ENCODE peak calls at places on chromosomes 6 and 20, in nine cellular contexts. Q is fibroblast of the aortic adventitia; S is DND-41; K is T-helper 17 cell; R is HuH-7; G is stimulated activated CD8-positive, alpha-beta memory T cell treated with anti-CD3 and anti-CD28 coated beads, Interleukin-2, amount 100 ng/mL, for 48 hours; W is HepG2; J is right atrium auricular region; V is central memory CD4-positive, alpha-beta T cell. C is an unnamed sample.

GRCh38 chr20:58622671-58623578 is 28.2 kb upstream of the STX16 start:
- DNase-seq in Q (no peak), S (no peak), W (no peak), R (no peak), G (no peak), J (no peak), K (no peak), V (no peak), C (no peak)

GRCh38 chr6:145929037-145929633 is 35.0 kb downstream of the SHPRH start:
- DNase-seq in S (no peak), K (no peak), G (no peak), R (no peak), W (peak), Q (peak), V (peak), J (no peak), C (no peak)

GRCh38 chr20:61802721-61803311 is 262.9 kb downstream of the TAF4 start:
- DNase-seq in V (no peak), K (no peak), Q (no peak), G (no peak), R (no peak), W (no peak), J (no peak), S (no peak), C (no peak)

GRCh38 chr6:17831135-17831534 is 124.4 kb upstream of the NUP153 start:
- DNase-seq in G (no peak), Q (peak), R (no peak), V (no peak), W (no peak), K (no peak), S (no peak), J (no peak), C (no peak)

GRCh38 chr6:107807186-107807585 is 16.9 kb downstream of the SCML4 start:
- DNase-seq in G (no peak), V (no peak), W (no peak), R (no peak), K (no peak), J (no peak), S (no peak), Q (no peak), C (no peak)

GRCh38 chr20:31838646-31839292 is 6.6 kb downstream of the FOXS1 start:
- DNase-seq in V (no peak), W (no peak), Q (no peak), J (no peak), S (no peak), G (no peak), K (no peak), R (no peak), C (no peak)

GRCh38 chr6:85452441-85452881 is 2.6 kb downstream of the NT5E start:
- DNase-seq in K (no peak), R (no peak), W (no peak), V (no peak), G (no peak), J (no peak), S (no peak), Q (peak), C (peak)

GRCh38 chr6:118678866-118679265 is 27.5 kb upstream of the CEP85L start:
- DNase-seq in S (no peak), R (no peak), V (no peak), J (no peak), W (no peak), G (no peak), K (no peak), Q (peak), C (no peak)

GRCh38 chr6:7062445-7063162 is 45.2 kb upstream of the RREB1 start:
- DNase-seq in J (no peak), K (no peak), R (no peak), W (no peak), S (no peak), Q (no peak), V (no peak), G (no peak), C (no peak)

GRCh38 chr6:144279484-144280150 is 5.5 kb upstream of the UTRN start:
- DNase-seq in S (no peak), V (no peak), G (no peak), J (no peak), K (no peak), W (no peak), R (no peak), Q (no peak), C (no peak)

GRCh38 chr6:105926318-105926717 is 159.8 kb upstream of the PRDM1 start:
- DNase-seq in W (no peak), V (no peak), S (no peak), J (no peak), K (no peak), Q (no peak), R (no peak), G (no peak), C (no peak)

GRCh38 chr6:157278171-157278570 is 45.1 kb downstream of the TMEM242 start:
- DNase-seq in Q (no peak), J (no peak), G (no peak), R (no peak), S (no peak), V (no peak), W (no peak), K (no peak), C (peak)

GRCh38 chr6:1701668-1702353 is 92.1 kb downstream of the FOXC1 start:
- DNase-seq in G (no peak), V (no peak), K (no peak), S (no peak), W (no peak), R (no peak), Q (peak), J (peak), C (no peak)

GRCh38 chr6:41921712-41921998 is 356 bp downstream of the BYSL start:
- DNase-seq in R (no peak), J (no peak), Q (no peak), V (peak), S (no peak), K (no peak), G (no peak), W (no peak), C (no peak)

GRCh38 chr6:4935486-4935885 is 68.4 kb downstream of the RPP40 start:
- DNase-seq in V (no peak), G (no peak), J (no peak), W (no peak), S (no peak), K (no peak), R (no peak), Q (no peak), C (no peak)

GRCh38 chr20:61976650-61977332 is 88.9 kb downstream of the TAF4 start:
- DNase-seq in W (no peak), Q (no peak), V (no peak), K (no peak), J (no peak), R (no peak), S (no peak), G (no peak), C (no peak)

GRCh38 chr6:53714888-53715287 is 49.3 kb upstream of the KLHL31 start:
- DNase-seq in J (no peak), Q (no peak), K (no peak), G (no peak), W (peak), R (no peak), V (no peak), S (no peak), C (no peak)

GRCh38 chr6:164832410-164832809 is 477.0 kb downstream of the C6orf118 start:
- DNase-seq in V (no peak), W (no peak), G (no peak), S (no peak), Q (no peak), R (no peak), J (no peak), K (no peak), C (no peak)

GRCh38 chr6:94462231-94462630 is 1042.9 kb upstream of the EPHA7 start:
- DNase-seq in W (no peak), Q (no peak), S (no peak), V (no peak), R (no peak), G (no peak), K (no peak), J (no peak), C (no peak)